ENCODE peak calls at places on chromosome 14, in five cellular contexts. D is H1, L is IMR-90, N is neuronal stem cell, O is mesenchymal stem cell. B is an unnamed sample.

GRCh38 chr14:74251546-74252030 is 12.3 kb downstream of the VSX2 start:
- DNase-seq in D (peak), L (peak), N (no peak), O (peak), B (peak)

GRCh38 chr14:36227344-36227743 is 50.8 kb upstream of the PTCSC3 start:
- DNase-seq in D (no peak), L (no peak), N (no peak), O (no peak), B (no peak)

GRCh38 chr14:60349663-60350365 is 100.8 kb downstream of the PPM1A start:
- DNase-seq in D (peak), L (peak), N (no peak), O (peak), B (peak)

GRCh38 chr14:50469982-50470381 is 62.4 kb downstream of the MAP4K5 start:
- DNase-seq in D (no peak), L (no peak), N (no peak), O (no peak), B (no peak)

GRCh38 chr14:96148631-96149030 is 56.0 kb upstream of the BDKRB2 start:
- DNase-seq in D (no peak), L (no peak), N (no peak), O (no peak), B (no peak)

GRCh38 chr14:81655423-81656314 is 122.0 kb upstream of the SEL1L start:
- DNase-seq in D (no peak), L (no peak), N (no peak), O (no peak), B (no peak)

GRCh38 chr14:36748814-36749213 is 87.2 kb downstream of the PAX9 start:
- DNase-seq in D (no peak), L (no peak), N (no peak), O (no peak), B (no peak)

GRCh38 chr14:70894868-70895267 is 12.4 kb upstream of the PCNX1 start:
- DNase-seq in D (no peak), L (peak), N (no peak), O (peak), B (peak)

GRCh38 chr14:58667900-58668299 is 30.1 kb downstream of the DACT1 start:
- DNase-seq in D (no peak), L (no peak), N (no peak), O (no peak), B (no peak)

GRCh38 chr14:35352274-35353233 is 52.0 kb downstream of the NFKBIA start:
- DNase-seq in D (no peak), L (no peak), N (no peak), O (no peak), B (no peak)

GRCh38 chr14:28482644-28483043 is 283.9 kb upstream of the FOXG1 start:
- DNase-seq in D (no peak), L (no peak), N (no peak), O (no peak), B (no peak)

GRCh38 chr14:29627141-29627540 is 300.5 kb downstream of the PRKD1 start:
- DNase-seq in D (no peak), L (peak), N (no peak), O (no peak), B (no peak)

GRCh38 chr14:39807271-39807670 is 375.0 kb upstream of the FBXO33 start:
- DNase-seq in D (no peak), L (no peak), N (no peak), O (no peak), B (no peak)

DNA sequence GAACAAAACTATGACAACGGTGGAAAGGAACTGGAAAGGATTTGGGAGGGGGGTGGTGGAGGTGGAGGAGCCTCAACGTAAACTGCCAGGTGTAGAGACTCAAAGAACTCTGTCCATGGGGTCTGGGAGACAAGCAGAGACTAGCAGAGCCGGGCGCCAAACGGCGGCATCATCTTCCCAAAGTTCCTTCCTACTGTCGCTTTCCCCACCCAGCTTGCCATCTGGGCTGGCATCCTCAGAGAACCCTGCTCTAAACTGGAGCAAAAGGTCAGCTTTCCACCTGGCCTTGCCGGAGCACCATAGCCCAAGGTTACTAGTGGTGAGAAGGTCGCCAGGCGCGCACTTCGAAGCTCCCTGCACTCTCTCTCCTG is 4.0 kb upstream of the IRF2BPL start:
- DNase-seq in D (no peak), L (no peak), N (no peak), O (no peak), B (no peak)
- H4K91ac ChIP-seq in D (peak), L (peak), N (no peak), O (peak), B (peak)

DNA sequence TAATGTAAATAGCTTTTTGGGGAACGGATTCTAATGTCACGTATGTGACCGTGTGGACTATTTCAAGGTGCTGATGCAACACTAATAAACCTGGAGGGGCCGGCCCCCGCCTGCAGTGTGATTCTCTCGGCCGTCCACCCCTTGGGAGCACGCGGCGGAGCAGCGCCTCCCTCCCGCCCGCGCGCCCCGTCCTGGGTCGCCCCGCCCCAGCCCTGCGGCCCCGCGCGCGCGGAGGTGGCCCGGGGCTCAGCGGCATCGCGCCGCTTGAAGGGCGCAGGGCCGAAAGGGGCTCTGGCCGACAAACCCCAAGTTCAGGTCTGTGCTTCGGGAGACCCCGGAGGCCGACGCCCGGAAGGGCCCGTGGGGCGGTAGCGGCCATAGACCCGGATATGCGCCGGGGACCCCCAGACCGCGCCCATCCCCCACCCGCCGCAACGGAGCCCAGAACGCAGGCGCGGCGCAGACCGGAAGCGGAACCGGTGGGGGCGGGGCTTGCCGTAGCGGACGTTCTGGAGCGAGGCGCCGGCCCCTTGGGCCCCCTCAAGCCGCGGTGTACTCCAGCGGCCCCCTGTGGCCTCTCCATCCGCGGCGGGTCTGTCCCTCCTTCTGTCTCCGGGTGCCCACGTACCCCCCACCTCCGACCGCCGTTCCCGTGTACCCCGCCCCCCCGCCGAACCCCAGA is at the start of gene TEX22:
- DNase-seq in D (peak), L (peak), N (peak), O (peak), B (peak)
- H3K4me3 ChIP-seq in D (peak), L (peak), N (peak), O (peak), B (peak)

GRCh38 chr14:64971890-64972785 is at the start of gene RAB15:
- DNase-seq in D (no peak), L (peak), N (no peak), O (peak), B (peak)
- H3K23ac ChIP-seq in D (no peak), L (peak), N (peak), O (no peak), B (no peak)

GRCh38 chr14:68471964-68472508 is 320.8 kb downstream of the ZFP36L1 start:
- DNase-seq in D (peak), L (no peak), N (no peak), O (no peak), B (no peak)
- H4K91ac ChIP-seq in D (peak), L (no peak), N (no peak), O (peak), B (peak)

GRCh38 chr14:22489957-22490950 is 98.8 kb downstream of the DAD1 start:
- DNase-seq in D (no peak), L (no peak), N (no peak), O (no peak), B (no peak)

GRCh38 chr14:22488522-22489246 is 100.3 kb downstream of the DAD1 start:
- DNase-seq in D (no peak), L (no peak), N (no peak), O (no peak), B (no peak)

GRCh38 chr14:22487401-22487800 is 101.6 kb downstream of the DAD1 start:
- DNase-seq in D (no peak), L (no peak), N (no peak), O (no peak), B (no peak)

GRCh38 chr14:22487941-22488340 is 101.1 kb downstream of the DAD1 start:
- DNase-seq in D (no peak), L (no peak), N (no peak), O (no peak), B (no peak)

DNA sequence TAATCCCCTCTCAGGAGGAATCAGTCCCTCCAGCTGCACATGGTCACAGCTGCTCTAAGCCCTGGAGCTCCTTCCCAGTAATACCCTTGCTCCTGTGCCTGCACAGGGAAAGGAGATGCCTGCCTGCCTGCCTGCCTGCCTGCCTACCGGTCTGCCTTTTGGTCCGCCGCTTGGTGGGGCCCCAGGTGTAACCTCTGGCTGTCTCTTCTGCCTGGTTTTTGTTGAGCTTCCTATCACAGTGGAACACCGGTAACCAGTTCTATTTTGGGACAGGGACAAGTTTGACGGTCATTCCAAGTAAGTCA is 99.8 kb downstream of the DAD1 start:
- DNase-seq in D (no peak), L (no peak), N (no peak), O (no peak), B (no peak)
- H3K4me3 ChIP-seq in D (no peak), L (no peak), N (no peak), O (no peak), B (no peak)

DNA sequence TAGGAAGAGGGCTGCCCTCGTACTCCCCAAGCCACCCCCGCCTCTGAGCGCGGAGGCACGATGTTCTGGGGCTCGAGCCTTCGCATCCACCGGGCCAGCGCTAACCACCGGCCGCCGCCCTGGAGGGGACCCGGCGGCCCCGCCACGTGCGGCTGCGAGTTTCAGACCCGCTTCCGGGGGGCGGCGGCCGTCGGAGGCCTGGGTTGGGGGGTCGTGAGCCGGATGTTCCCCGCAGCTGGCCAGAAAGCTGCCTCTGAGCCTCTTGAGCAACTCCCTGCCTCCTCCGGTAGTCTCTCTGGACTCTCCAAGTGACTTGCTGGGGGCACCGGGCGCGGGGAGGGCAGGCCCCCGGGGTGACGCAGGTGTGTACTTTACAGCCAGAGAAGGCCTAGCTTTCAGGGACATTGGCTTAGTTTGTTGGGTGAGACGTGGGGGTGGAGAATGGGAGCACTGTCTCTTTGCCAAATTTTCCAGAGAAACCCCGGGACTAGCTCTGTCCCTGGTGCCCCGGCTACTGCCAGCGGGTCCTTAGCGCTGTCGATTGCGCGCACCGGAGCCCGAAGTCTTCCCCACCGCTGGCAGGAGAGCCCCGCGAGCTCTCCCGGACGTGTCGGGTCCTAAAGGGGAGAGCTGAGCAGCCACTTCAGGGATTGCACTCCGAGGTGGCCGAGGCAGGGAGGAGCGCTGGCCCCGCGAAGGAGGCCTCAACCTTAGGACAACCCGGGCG is 15.6 kb downstream of the OTX2 start:
- DNase-seq in D (peak), L (no peak), N (no peak), O (no peak), B (no peak)
- H3K23ac ChIP-seq in D (no peak), L (no peak), N (no peak), O (no peak), B (no peak)

B was measured in trophoblast cell.